ENCODE peak calls at places on chromosomes 16 and 17, in seven cellular contexts. One of them, this sample, is unnamed.

GRCh38 chr17:20983359-20983637 is 59.5 kb downstream of the USP22 start:
- DNase-seq in mesenchymal stem cell: no peak
- DNase-seq in trophoblast cell: no peak
- DNase-seq in IMR-90: no peak
- DNase-seq in neuronal stem cell: no peak
- DNase-seq in H1: no peak
- DNase-seq in mesendoderm: no peak
- DNase-seq in this sample: no peak

GRCh38 chr16:290015-290680 is 7.2 kb downstream of the PDIA2 start:
- DNase-seq in trophoblast cell: no peak
- DNase-seq in IMR-90: no peak
- DNase-seq in mesendoderm: no peak
- DNase-seq in H1: no peak
- DNase-seq in mesenchymal stem cell: no peak
- DNase-seq in neuronal stem cell: no peak
- DNase-seq in this sample: no peak

GRCh38 chr17:46769531-46770438 is 48.7 kb downstream of the WNT3 start:
- DNase-seq in IMR-90: no peak
- DNase-seq in H1: no peak
- DNase-seq in mesenchymal stem cell: no peak
- DNase-seq in neuronal stem cell: no peak
- DNase-seq in mesendoderm: no peak
- DNase-seq in trophoblast cell: no peak
- DNase-seq in this sample: peak; percentile 43

GRCh38 chr17:78474631-78475146 is 96.2 kb downstream of the PGS1 start:
- DNase-seq in mesendoderm: no peak
- DNase-seq in trophoblast cell: no peak
- DNase-seq in neuronal stem cell: no peak
- DNase-seq in IMR-90: no peak
- DNase-seq in mesenchymal stem cell: no peak
- DNase-seq in H1: no peak
- DNase-seq in this sample: no peak

GRCh38 chr17:54901230-54901847 is 687 bp downstream of the TOM1L1 start:
- DNase-seq in neuronal stem cell: no peak
- DNase-seq in mesendoderm: peak; percentile 39
- DNase-seq in trophoblast cell: no peak
- DNase-seq in IMR-90: peak; percentile 8
- DNase-seq in mesenchymal stem cell: peak; percentile 54
- DNase-seq in H1: no peak
- DNase-seq in this sample: peak; percentile 34

GRCh38 chr17:80999224-81000088 is 7.8 kb downstream of the CHMP6 start:
- DNase-seq in H1: no peak
- DNase-seq in mesenchymal stem cell: no peak
- DNase-seq in mesendoderm: no peak
- DNase-seq in trophoblast cell: no peak
- DNase-seq in IMR-90: no peak
- DNase-seq in neuronal stem cell: no peak
- DNase-seq in this sample: peak; percentile 36

GRCh38 chr16:67528870-67529638 is 425 bp downstream of the RIPOR1 start:
- DNase-seq in neuronal stem cell: no peak
- DNase-seq in H1: no peak
- DNase-seq in mesendoderm: peak; percentile 42
- DNase-seq in mesenchymal stem cell: peak; percentile 52
- DNase-seq in IMR-90: peak; percentile 32
- DNase-seq in trophoblast cell: peak; percentile 61
- DNase-seq in this sample: no peak

GRCh38 chr17:40031706-40032105 is 16.5 kb downstream of the CSF3 start:
- DNase-seq in neuronal stem cell: no peak
- DNase-seq in IMR-90: no peak
- DNase-seq in trophoblast cell: no peak
- DNase-seq in mesenchymal stem cell: no peak
- DNase-seq in mesendoderm: no peak
- DNase-seq in H1: no peak
- DNase-seq in this sample: no peak

GRCh38 chr17:7634384-7634783 is 4.4 kb downstream of the SHBG start:
- DNase-seq in trophoblast cell: no peak
- DNase-seq in H1: no peak
- DNase-seq in mesenchymal stem cell: peak; percentile 66
- DNase-seq in mesendoderm: peak; percentile 83
- DNase-seq in neuronal stem cell: peak; percentile 43
- DNase-seq in IMR-90: peak; percentile 41
- DNase-seq in this sample: peak; percentile 87

GRCh38 chr17:79741751-79742588 is 11.2 kb downstream of the ENPP7 start:
- DNase-seq in mesenchymal stem cell: peak; percentile 55
- DNase-seq in neuronal stem cell: peak; percentile 87
- DNase-seq in IMR-90: peak; percentile 32
- DNase-seq in trophoblast cell: peak; percentile 68
- DNase-seq in H1: peak; percentile 49
- DNase-seq in mesendoderm: peak; percentile 84
- DNase-seq in this sample: peak; percentile 96

GRCh38 chr17:76556759-76557367 is 17.0 kb downstream of the PRCD start:
- DNase-seq in neuronal stem cell: no peak
- DNase-seq in trophoblast cell: peak; percentile 69
- DNase-seq in mesenchymal stem cell: peak; percentile 78
- DNase-seq in H1: no peak
- DNase-seq in mesendoderm: peak; percentile 51
- DNase-seq in IMR-90: peak; percentile 49
- DNase-seq in this sample: peak; percentile 35

GRCh38 chr17:15996322-15996721 is 3.2 kb downstream of the ZSWIM7 start:
- DNase-seq in IMR-90: no peak
- DNase-seq in H1: no peak
- DNase-seq in mesenchymal stem cell: no peak
- DNase-seq in neuronal stem cell: no peak
- DNase-seq in mesendoderm: no peak
- DNase-seq in trophoblast cell: no peak
- DNase-seq in this sample: no peak

GRCh38 chr17:16001498-16001897 is 1.9 kb downstream of the TTC19 start:
- DNase-seq in trophoblast cell: peak; percentile 60
- DNase-seq in H1: no peak
- DNase-seq in neuronal stem cell: no peak
- DNase-seq in mesenchymal stem cell: no peak
- DNase-seq in mesendoderm: no peak
- DNase-seq in IMR-90: no peak
- DNase-seq in this sample: no peak

GRCh38 chr17:15999974-16000827 is 577 bp downstream of the TTC19 start:
- DNase-seq in IMR-90: peak; percentile 22
- DNase-seq in neuronal stem cell: no peak
- DNase-seq in trophoblast cell: peak; percentile 47
- DNase-seq in mesenchymal stem cell: peak; percentile 55
- DNase-seq in mesendoderm: peak; percentile 81
- DNase-seq in H1: no peak
- DNase-seq in this sample: no peak

GRCh38 chr17:15998031-15998574 is 1.4 kb downstream of the ZSWIM7 start:
- DNase-seq in mesenchymal stem cell: no peak
- DNase-seq in neuronal stem cell: no peak
- DNase-seq in IMR-90: no peak
- DNase-seq in mesendoderm: no peak
- DNase-seq in trophoblast cell: no peak
- DNase-seq in H1: no peak
- DNase-seq in this sample: no peak

DNA sequence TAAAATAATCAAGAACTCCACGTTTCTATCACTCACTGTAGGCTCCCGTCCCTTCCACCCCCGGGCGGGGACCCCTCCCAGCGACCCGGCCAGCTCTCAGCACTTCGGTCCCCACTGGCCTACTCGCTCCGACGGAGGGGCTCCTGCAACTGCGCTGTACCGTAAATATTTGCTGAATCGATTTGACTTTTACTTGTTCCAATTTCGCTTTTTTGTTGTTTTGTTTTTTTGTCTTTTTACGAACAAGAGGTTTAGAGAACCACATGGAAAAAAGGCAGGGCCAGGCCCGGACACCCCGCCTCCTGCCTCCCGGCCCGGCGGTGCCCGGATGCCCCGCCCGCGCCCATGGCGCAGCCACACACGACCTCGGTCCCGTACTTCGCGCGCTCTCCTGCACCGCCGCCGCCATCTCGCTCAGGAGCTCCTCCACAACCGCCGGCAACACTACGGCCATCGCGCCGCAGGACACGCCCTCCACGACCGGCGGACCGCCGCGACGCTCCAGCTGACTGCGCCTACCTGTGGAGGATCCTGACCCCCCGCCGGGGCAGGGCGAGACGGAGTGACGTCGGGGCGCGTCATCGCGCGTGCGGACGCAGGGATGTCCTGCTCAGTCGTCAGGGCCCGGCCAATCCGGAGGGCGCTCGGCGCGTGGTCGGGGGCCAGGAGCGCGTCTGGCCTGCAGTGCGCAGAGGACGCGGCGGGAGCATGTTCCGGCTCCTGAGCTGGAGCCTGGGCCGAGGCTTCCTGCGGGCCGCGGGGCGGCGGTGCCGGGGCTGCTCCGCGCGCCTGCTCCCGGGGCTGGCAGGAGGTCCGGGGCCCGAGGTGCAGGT is at the start of the genes TTC19 and ZSWIM7:
- DNase-seq in trophoblast cell: peak; percentile 96
- DNase-seq in H1: peak; percentile 91
- DNase-seq in mesenchymal stem cell: peak; percentile 94
- DNase-seq in IMR-90: peak; percentile 94
- DNase-seq in mesendoderm: peak; percentile 98
- DNase-seq in neuronal stem cell: peak; percentile 92
- DNase-seq in this sample: peak; percentile 99
- H3K4ac ChIP-seq in trophoblast cell: peak within 1 kb of the TSS; percentile 76
- H3K4ac ChIP-seq in H1: no peak within 1 kb of the TSS
- H3K4ac ChIP-seq in mesenchymal stem cell: peak within 1 kb of the TSS; percentile 13
- H3K4ac ChIP-seq in IMR-90: peak within 1 kb of the TSS; percentile 86
- H3K4ac ChIP-seq in mesendoderm: peak within 1 kb of the TSS; percentile 58
- H3K4ac ChIP-seq in neuronal stem cell: no peak within 1 kb of the TSS
- H3K4ac ChIP-seq in this sample: no peak within 1 kb of the TSS

GRCh38 chr16:89613101-89613953 is at the start of gene DPEP1:
- DNase-seq in mesenchymal stem cell: no peak
- DNase-seq in neuronal stem cell: no peak
- DNase-seq in trophoblast cell: no peak
- DNase-seq in mesendoderm: no peak
- DNase-seq in IMR-90: no peak
- DNase-seq in H1: no peak
- DNase-seq in this sample: peak; percentile 59
- H2BK120ac ChIP-seq in mesenchymal stem cell: no peak within 1 kb of the TSS
- H2BK120ac ChIP-seq in neuronal stem cell: peak within 1 kb of the TSS; percentile 36
- H2BK120ac ChIP-seq in trophoblast cell: no peak within 1 kb of the TSS
- H2BK120ac ChIP-seq in mesendoderm: no peak within 1 kb of the TSS
- H2BK120ac ChIP-seq in IMR-90: no peak within 1 kb of the TSS
- H2BK120ac ChIP-seq in H1: no peak within 1 kb of the TSS
- H2BK120ac ChIP-seq in this sample: no peak within 1 kb of the TSS

GRCh38 chr17:49452173-49452572 is 37.5 kb upstream of the PHB1 start:
- DNase-seq in H1: no peak
- DNase-seq in mesendoderm: no peak
- DNase-seq in IMR-90: no peak
- DNase-seq in neuronal stem cell: no peak
- DNase-seq in trophoblast cell: no peak
- DNase-seq in mesenchymal stem cell: no peak
- DNase-seq in this sample: no peak

GRCh38 chr17:49454050-49454449 is 39.4 kb upstream of the PHB1 start:
- DNase-seq in neuronal stem cell: peak; percentile 44
- DNase-seq in trophoblast cell: no peak
- DNase-seq in mesenchymal stem cell: no peak
- DNase-seq in mesendoderm: peak; percentile 59
- DNase-seq in H1: no peak
- DNase-seq in IMR-90: peak; percentile 29
- DNase-seq in this sample: no peak

GRCh38 chr17:49457564-49458535 is 37.2 kb upstream of the NGFR start:
- DNase-seq in mesendoderm: peak; percentile 46
- DNase-seq in H1: no peak
- DNase-seq in neuronal stem cell: no peak
- DNase-seq in mesenchymal stem cell: no peak
- DNase-seq in trophoblast cell: no peak
- DNase-seq in IMR-90: no peak
- DNase-seq in this sample: no peak

GRCh38 chr17:49456172-49456965 is 38.7 kb upstream of the NGFR start:
- DNase-seq in IMR-90: peak; percentile 89
- DNase-seq in trophoblast cell: no peak
- DNase-seq in mesendoderm: no peak
- DNase-seq in H1: no peak
- DNase-seq in mesenchymal stem cell: peak; percentile 66
- DNase-seq in neuronal stem cell: no peak
- DNase-seq in this sample: no peak

DNA sequence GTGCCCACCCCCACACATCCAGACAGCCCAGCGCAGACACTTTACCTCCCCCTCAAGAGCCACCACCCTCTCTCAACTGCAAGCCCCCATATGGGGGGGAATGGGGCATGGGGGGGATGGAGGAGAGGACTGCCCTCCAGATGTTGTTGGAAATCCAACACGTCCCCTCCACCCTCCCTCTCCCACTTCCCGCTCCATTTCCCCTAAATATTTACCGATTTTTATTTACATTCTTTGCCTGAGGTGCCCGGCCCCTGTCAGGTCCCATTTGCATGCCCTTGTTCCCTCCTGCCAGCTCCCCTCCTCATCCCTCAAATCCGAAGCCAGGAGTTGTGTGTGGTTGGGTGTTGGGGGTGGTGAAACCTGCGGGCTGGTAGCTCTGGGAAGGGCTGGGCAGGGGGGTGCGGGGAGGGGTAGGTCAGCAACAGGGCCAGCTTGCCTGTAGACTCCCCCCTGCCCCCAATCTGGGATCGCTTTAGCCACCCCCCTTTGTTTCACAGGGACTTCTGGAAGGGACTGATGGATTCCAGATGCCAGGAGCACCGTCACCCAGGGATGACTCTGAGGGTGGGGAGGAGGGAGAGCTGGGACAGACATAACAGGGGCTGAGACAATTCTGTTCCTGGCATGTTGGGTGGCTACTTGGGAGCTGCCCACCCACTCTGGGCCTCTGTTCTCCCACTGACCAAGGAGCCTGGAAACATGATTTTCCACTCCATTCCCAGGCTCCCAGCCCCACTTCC is 39.7 kb upstream of the NGFR start:
- DNase-seq in H1: no peak
- DNase-seq in trophoblast cell: no peak
- DNase-seq in neuronal stem cell: no peak
- DNase-seq in IMR-90: no peak
- DNase-seq in mesendoderm: no peak
- DNase-seq in mesenchymal stem cell: no peak
- DNase-seq in this sample: no peak
- H3K4ac ChIP-seq in H1: no peak overlapping the region
- H3K4ac ChIP-seq in trophoblast cell: no peak overlapping the region
- H3K4ac ChIP-seq in neuronal stem cell: no peak overlapping the region
- H3K4ac ChIP-seq in IMR-90: no peak overlapping the region
- H3K4ac ChIP-seq in mesendoderm: no peak overlapping the region
- H3K4ac ChIP-seq in mesenchymal stem cell: no peak overlapping the region
- H3K4ac ChIP-seq in this sample: no peak overlapping the region

DNA sequence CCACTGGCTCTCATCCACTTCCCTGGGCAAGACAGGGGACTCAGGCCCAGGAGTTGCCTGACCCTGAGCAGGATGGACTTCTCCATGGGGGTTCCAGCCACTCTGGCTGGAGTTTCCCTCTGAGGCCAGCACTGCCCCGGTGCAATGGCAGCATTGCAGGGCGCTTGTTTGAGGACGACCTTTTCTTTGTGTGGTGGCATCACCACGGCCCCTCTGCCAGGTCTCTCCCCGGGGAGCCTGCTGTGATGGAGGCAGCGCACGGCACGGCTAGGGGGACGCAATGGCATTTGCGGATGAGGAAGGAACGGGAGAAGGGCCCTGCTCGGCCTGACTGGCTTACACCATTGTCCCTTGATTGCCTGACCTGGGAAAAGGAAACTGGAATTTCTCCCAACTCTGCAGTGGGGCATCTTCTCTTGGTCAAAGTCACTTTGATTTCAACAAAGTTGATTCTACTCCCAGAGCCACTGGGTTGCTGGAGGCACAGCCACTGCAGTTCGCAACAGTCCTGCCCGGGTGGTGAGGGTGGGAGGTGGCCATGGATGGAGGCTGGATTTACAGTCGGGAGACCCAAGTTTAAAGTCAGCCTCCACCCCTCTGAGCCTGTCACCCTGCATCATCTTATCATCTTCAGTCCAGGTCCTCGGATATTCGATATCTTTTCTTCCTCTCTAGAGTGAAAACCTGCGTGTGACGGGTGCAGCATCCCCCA is 82.9 kb upstream of the ZNF469 start:
- DNase-seq in H1: no peak
- DNase-seq in mesenchymal stem cell: no peak
- DNase-seq in neuronal stem cell: no peak
- DNase-seq in trophoblast cell: no peak
- DNase-seq in mesendoderm: no peak
- DNase-seq in IMR-90: no peak
- DNase-seq in this sample: no peak
- H2BK120ac ChIP-seq in H1: no peak overlapping the region
- H2BK120ac ChIP-seq in mesenchymal stem cell: peak overlapping the region; percentile 39
- H2BK120ac ChIP-seq in neuronal stem cell: no peak overlapping the region
- H2BK120ac ChIP-seq in trophoblast cell: no peak overlapping the region
- H2BK120ac ChIP-seq in mesendoderm: no peak overlapping the region
- H2BK120ac ChIP-seq in IMR-90: peak overlapping the region; percentile 98
- H2BK120ac ChIP-seq in this sample: no peak overlapping the region

This sample was measured in H9.